ENCODE peak calls at places on chromosomes 4 and X, in eight cellular contexts. One of them, this sample, is unnamed.

GRCh38 chrX:146278381-146278780 is 460.8 kb downstream of the SLITRK2 start:
- DNase-seq in T-helper 1 cell: no peak
- DNase-seq in anterior cingulate cortex: no peak
- DNase-seq in ELR: no peak
- DNase-seq in stimulated activated naive CD4-positive, alpha-beta T cell treated with Interleukin-2 at 50 U/mL for 16 hours: no peak
- DNase-seq in NCI-H2171 treated with DMSO at 0.1 percent for 48 hours: no peak
- DNase-seq in NCI-H2081 treated with DMSO at 0.1 percent for 48 hours: no peak
- DNase-seq in mucosa of gallbladder: no peak
- DNase-seq in this sample: no peak

GRCh38 chr4:157271166-157271869 is 50.8 kb downstream of the GRIA2 start:
- DNase-seq in ELR: peak; percentile 71
- DNase-seq in NCI-H2171 treated with DMSO at 0.1 percent for 48 hours: no peak
- DNase-seq in stimulated activated naive CD4-positive, alpha-beta T cell treated with Interleukin-2 at 50 U/mL for 16 hours: no peak
- DNase-seq in mucosa of gallbladder: no peak
- DNase-seq in anterior cingulate cortex: no peak
- DNase-seq in T-helper 1 cell: no peak
- DNase-seq in NCI-H2081 treated with DMSO at 0.1 percent for 48 hours: no peak
- DNase-seq in this sample: no peak

GRCh38 chr4:32661229-32661628 is 1941.1 kb downstream of the PCDH7 start:
- DNase-seq in mucosa of gallbladder: no peak
- DNase-seq in ELR: no peak
- DNase-seq in NCI-H2171 treated with DMSO at 0.1 percent for 48 hours: no peak
- DNase-seq in T-helper 1 cell: no peak
- DNase-seq in anterior cingulate cortex: no peak
- DNase-seq in NCI-H2081 treated with DMSO at 0.1 percent for 48 hours: no peak
- DNase-seq in stimulated activated naive CD4-positive, alpha-beta T cell treated with Interleukin-2 at 50 U/mL for 16 hours: no peak
- DNase-seq in this sample: no peak

GRCh38 chr4:3372933-3373465 is 68.8 kb upstream of the HGFAC start:
- DNase-seq in NCI-H2171 treated with DMSO at 0.1 percent for 48 hours: no peak
- DNase-seq in T-helper 1 cell: no peak
- DNase-seq in stimulated activated naive CD4-positive, alpha-beta T cell treated with Interleukin-2 at 50 U/mL for 16 hours: no peak
- DNase-seq in anterior cingulate cortex: peak; percentile 28
- DNase-seq in NCI-H2081 treated with DMSO at 0.1 percent for 48 hours: no peak
- DNase-seq in ELR: no peak
- DNase-seq in mucosa of gallbladder: peak; percentile 61
- DNase-seq in this sample: no peak

GRCh38 chrX:149877636-149878035 is 3.3 kb upstream of the MAGEA8 start:
- DNase-seq in NCI-H2171 treated with DMSO at 0.1 percent for 48 hours: no peak
- DNase-seq in mucosa of gallbladder: no peak
- DNase-seq in ELR: peak; percentile 56
- DNase-seq in stimulated activated naive CD4-positive, alpha-beta T cell treated with Interleukin-2 at 50 U/mL for 16 hours: no peak
- DNase-seq in NCI-H2081 treated with DMSO at 0.1 percent for 48 hours: no peak
- DNase-seq in anterior cingulate cortex: no peak
- DNase-seq in T-helper 1 cell: no peak
- DNase-seq in this sample: peak; percentile 14

GRCh38 chrX:93874554-93874953 is 200.5 kb downstream of the FAM133A start:
- DNase-seq in ELR: peak; percentile 10
- DNase-seq in anterior cingulate cortex: no peak
- DNase-seq in NCI-H2171 treated with DMSO at 0.1 percent for 48 hours: peak; percentile 3
- DNase-seq in NCI-H2081 treated with DMSO at 0.1 percent for 48 hours: no peak
- DNase-seq in mucosa of gallbladder: no peak
- DNase-seq in T-helper 1 cell: no peak
- DNase-seq in stimulated activated naive CD4-positive, alpha-beta T cell treated with Interleukin-2 at 50 U/mL for 16 hours: no peak
- DNase-seq in this sample: no peak

GRCh38 chr4:36281384-36282106 is at the start of gene DTHD1:
- DNase-seq in NCI-H2171 treated with DMSO at 0.1 percent for 48 hours: no peak
- DNase-seq in anterior cingulate cortex: no peak
- DNase-seq in ELR: peak; percentile 51
- DNase-seq in NCI-H2081 treated with DMSO at 0.1 percent for 48 hours: no peak
- DNase-seq in stimulated activated naive CD4-positive, alpha-beta T cell treated with Interleukin-2 at 50 U/mL for 16 hours: peak; percentile 23
- DNase-seq in T-helper 1 cell: no peak
- DNase-seq in mucosa of gallbladder: no peak
- DNase-seq in this sample: no peak

GRCh38 chrX:129875669-129876068 is 30.3 kb upstream of the UTP14A start:
- DNase-seq in stimulated activated naive CD4-positive, alpha-beta T cell treated with Interleukin-2 at 50 U/mL for 16 hours: no peak
- DNase-seq in NCI-H2081 treated with DMSO at 0.1 percent for 48 hours: no peak
- DNase-seq in NCI-H2171 treated with DMSO at 0.1 percent for 48 hours: peak; percentile 8
- DNase-seq in anterior cingulate cortex: no peak
- DNase-seq in T-helper 1 cell: no peak
- DNase-seq in mucosa of gallbladder: no peak
- DNase-seq in ELR: peak; percentile 80
- DNase-seq in this sample: peak; percentile 0

GRCh38 chr4:78954048-78954666 is 14.9 kb upstream of the PAQR3 start:
- DNase-seq in ELR: peak; percentile 45
- DNase-seq in NCI-H2081 treated with DMSO at 0.1 percent for 48 hours: peak; percentile 34
- DNase-seq in T-helper 1 cell: no peak
- DNase-seq in stimulated activated naive CD4-positive, alpha-beta T cell treated with Interleukin-2 at 50 U/mL for 16 hours: no peak
- DNase-seq in NCI-H2171 treated with DMSO at 0.1 percent for 48 hours: peak; percentile 76
- DNase-seq in mucosa of gallbladder: no peak
- DNase-seq in anterior cingulate cortex: no peak
- DNase-seq in this sample: peak; percentile 2

GRCh38 chrX:82141942-82142341 is 940.0 kb downstream of the SH3BGRL start:
- DNase-seq in stimulated activated naive CD4-positive, alpha-beta T cell treated with Interleukin-2 at 50 U/mL for 16 hours: peak; percentile 3
- DNase-seq in mucosa of gallbladder: no peak
- DNase-seq in T-helper 1 cell: peak; percentile 2
- DNase-seq in anterior cingulate cortex: no peak
- DNase-seq in NCI-H2171 treated with DMSO at 0.1 percent for 48 hours: no peak
- DNase-seq in ELR: no peak
- DNase-seq in NCI-H2081 treated with DMSO at 0.1 percent for 48 hours: no peak
- DNase-seq in this sample: no peak

GRCh38 chr4:6449746-6450369 is 22.6 kb downstream of the PPP2R2C start:
- DNase-seq in stimulated activated naive CD4-positive, alpha-beta T cell treated with Interleukin-2 at 50 U/mL for 16 hours: no peak
- DNase-seq in anterior cingulate cortex: no peak
- DNase-seq in NCI-H2081 treated with DMSO at 0.1 percent for 48 hours: no peak
- DNase-seq in NCI-H2171 treated with DMSO at 0.1 percent for 48 hours: no peak
- DNase-seq in mucosa of gallbladder: no peak
- DNase-seq in T-helper 1 cell: no peak
- DNase-seq in ELR: no peak
- DNase-seq in this sample: no peak

GRCh38 chrX:20653070-20653469 is 386.4 kb upstream of the RPS6KA3 start:
- DNase-seq in NCI-H2081 treated with DMSO at 0.1 percent for 48 hours: no peak
- DNase-seq in T-helper 1 cell: no peak
- DNase-seq in ELR: peak; percentile 1
- DNase-seq in NCI-H2171 treated with DMSO at 0.1 percent for 48 hours: no peak
- DNase-seq in mucosa of gallbladder: no peak
- DNase-seq in stimulated activated naive CD4-positive, alpha-beta T cell treated with Interleukin-2 at 50 U/mL for 16 hours: no peak
- DNase-seq in anterior cingulate cortex: no peak
- DNase-seq in this sample: no peak

GRCh38 chr4:15577508-15577907 is 77.6 kb downstream of the FBXL5 start:
- DNase-seq in mucosa of gallbladder: no peak
- DNase-seq in NCI-H2081 treated with DMSO at 0.1 percent for 48 hours: no peak
- DNase-seq in stimulated activated naive CD4-positive, alpha-beta T cell treated with Interleukin-2 at 50 U/mL for 16 hours: no peak
- DNase-seq in NCI-H2171 treated with DMSO at 0.1 percent for 48 hours: no peak
- DNase-seq in anterior cingulate cortex: no peak
- DNase-seq in ELR: peak; percentile 23
- DNase-seq in T-helper 1 cell: no peak
- DNase-seq in this sample: no peak

GRCh38 chrX:150768580-150769190 is 75.5 kb downstream of the MTMR1 start:
- DNase-seq in mucosa of gallbladder: no peak
- DNase-seq in anterior cingulate cortex: no peak
- DNase-seq in stimulated activated naive CD4-positive, alpha-beta T cell treated with Interleukin-2 at 50 U/mL for 16 hours: no peak
- DNase-seq in NCI-H2171 treated with DMSO at 0.1 percent for 48 hours: no peak
- DNase-seq in NCI-H2081 treated with DMSO at 0.1 percent for 48 hours: no peak
- DNase-seq in T-helper 1 cell: no peak
- DNase-seq in ELR: no peak
- DNase-seq in this sample: no peak

GRCh38 chr4:2009651-2010233 is 968 bp upstream of the NELFA start:
- DNase-seq in mucosa of gallbladder: peak; percentile 56
- DNase-seq in NCI-H2081 treated with DMSO at 0.1 percent for 48 hours: no peak
- DNase-seq in ELR: peak; percentile 71
- DNase-seq in NCI-H2171 treated with DMSO at 0.1 percent for 48 hours: peak; percentile 51
- DNase-seq in stimulated activated naive CD4-positive, alpha-beta T cell treated with Interleukin-2 at 50 U/mL for 16 hours: peak; percentile 45
- DNase-seq in T-helper 1 cell: peak; percentile 46
- DNase-seq in anterior cingulate cortex: peak; percentile 36
- DNase-seq in this sample: peak; percentile 59